ENCODE peak calls at places on chromosomes 12 and 14, in four cellular contexts. E, C, H and D are unnamed samples.

GRCh38 chr14:90534838-90535555 is 138.2 kb downstream of the CALM1 start:
- DNase-seq in E (no peak), H (peak), C (no peak), D (no peak)

GRCh38 chr14:103286968-103287850 is 46.8 kb upstream of the EIF5 start:
- DNase-seq in E (no peak), C (no peak), H (no peak), D (no peak)

GRCh38 chr14:99889268-99889667 is 96.1 kb downstream of the EML1 start:
- DNase-seq in E (no peak), C (no peak), H (no peak), D (peak)

GRCh38 chr12:120172053-120172452 is 22.5 kb downstream of the GCN1 start:
- DNase-seq in C (no peak), E (no peak), H (no peak), D (no peak)

GRCh38 chr14:99819514-99819913 is 26.3 kb downstream of the EML1 start:
- DNase-seq in C (no peak), E (no peak), H (no peak), D (peak)

GRCh38 chr12:63882844-63883243 is 38.3 kb downstream of the SRGAP1 start:
- DNase-seq in E (no peak), H (no peak), C (no peak), D (peak)

GRCh38 chr12:89469361-89469760 is 55.2 kb downstream of the GALNT4 start:
- DNase-seq in E (no peak), H (no peak), C (no peak), D (no peak)

GRCh38 chr12:113473942-113474341 is 2.3 kb upstream of the LHX5 start:
- DNase-seq in C (no peak), H (no peak), E (no peak), D (peak)

GRCh38 chr12:26158078-26158764 is 33.4 kb upstream of the BHLHE41 start:
- DNase-seq in H (no peak), C (no peak), E (no peak), D (peak)

GRCh38 chr12:10140001-10140400 is 10.0 kb upstream of the CLEC7A start:
- DNase-seq in E (peak), H (peak), C (peak), D (peak)

GRCh38 chr12:75177997-75178396 is 31.6 kb downstream of the KCNC2 start:
- DNase-seq in H (no peak), E (peak), C (no peak), D (no peak)

GRCh38 chr14:105200074-105200473 is 19.0 kb upstream of the NUDT14 start:
- DNase-seq in H (no peak), C (no peak), E (no peak), D (no peak)

GRCh38 chr14:26872930-26873470 is 275.2 kb upstream of the NOVA1 start:
- DNase-seq in E (no peak), H (peak), C (no peak), D (no peak)

GRCh38 chr12:102462803-102463499 is 17.4 kb downstream of the IGF1 start:
- DNase-seq in E (no peak), C (no peak), H (no peak), D (no peak)

GRCh38 chr14:93764211-93764659 is 24.1 kb downstream of the PRIMA1 start:
- DNase-seq in H (no peak), E (no peak), C (no peak), D (no peak)

GRCh38 chr14:61750708-61751474 is 11.3 kb upstream of the SNAPC1 start:
- DNase-seq in E (no peak), C (peak), H (peak), D (peak)

GRCh38 chr12:52372216-52373154 is 5.2 kb upstream of the KRT85 start:
- DNase-seq in E (peak), H (peak), C (no peak), D (peak)

GRCh38 chr14:100523536-100524025 is 63.6 kb downstream of the BEGAIN start:
- DNase-seq in C (no peak), E (no peak), H (no peak), D (no peak)

GRCh38 chr14:61444215-61444768 is 122.9 kb downstream of the PRKCH start:
- DNase-seq in C (no peak), E (no peak), H (no peak), D (no peak)

GRCh38 chr12:5710260-5710878 is 234.7 kb downstream of the ANO2 start:
- DNase-seq in H (no peak), C (no peak), E (no peak), D (no peak)

GRCh38 chr14:69605761-69606160 is 5.6 kb upstream of the SUSD6 start:
- DNase-seq in E (no peak), H (no peak), C (no peak), D (no peak)

GRCh38 chr14:69152944-69153847 is at the start of gene DCAF5:
- DNase-seq in H (peak), C (peak), E (peak), D (peak)

GRCh38 chr12:46752396-46752795 is 73.4 kb downstream of the SLC38A4 start:
- DNase-seq in C (no peak), E (peak), H (no peak), D (no peak)

GRCh38 chr12:128914908-128915563 is 61.8 kb downstream of the GLT1D1 start:
- DNase-seq in E (no peak), C (peak), H (no peak), D (no peak)

GRCh38 chr12:114688256-114688845 is 4.4 kb upstream of the TBX3 start:
- DNase-seq in C (no peak), H (no peak), E (no peak), D (peak)

GRCh38 chr14:50647753-50648152 is 20.4 kb downstream of the SAV1 start:
- DNase-seq in C (no peak), H (no peak), E (no peak), D (no peak)

GRCh38 chr12:57850924-57851323 is 4.4 kb upstream of the CTDSP2 start:
- DNase-seq in H (peak), C (no peak), E (no peak), D (peak)

GRCh38 chr14:20857630-20858261 is 33.4 kb upstream of the RNASE3 start:
- DNase-seq in C (no peak), E (peak), H (peak), D (peak)

GRCh38 chr12:57148469-57149308 is 1.3 kb upstream of the LRP1-AS start:
- DNase-seq in H (no peak), C (no peak), E (peak), D (no peak)

GRCh38 chr14:75877292-75877691 is 104.5 kb downstream of the TGFB3 start:
- DNase-seq in C (no peak), H (no peak), E (no peak), D (no peak)

GRCh38 chr12:129772463-129773169 is 131.2 kb downstream of the TMEM132D start:
- DNase-seq in H (no peak), C (no peak), E (no peak), D (peak)

GRCh38 chr14:97270308-97270707 is 473.1 kb downstream of the VRK1 start:
- DNase-seq in E (peak), H (no peak), C (no peak), D (no peak)

GRCh38 chr12:110555509-110556406 is 27.4 kb downstream of the PPTC7 start:
- DNase-seq in E (no peak), H (no peak), C (no peak), D (no peak)

GRCh38 chr14:44657688-44658388 is 150.8 kb upstream of the FSCB start:
- DNase-seq in E (peak), H (no peak), C (no peak), D (peak)

GRCh38 chr12:65673732-65674131 is 150.6 kb upstream of the HMGA2 start:
- DNase-seq in C (no peak), E (no peak), H (no peak), D (no peak)

DNA sequence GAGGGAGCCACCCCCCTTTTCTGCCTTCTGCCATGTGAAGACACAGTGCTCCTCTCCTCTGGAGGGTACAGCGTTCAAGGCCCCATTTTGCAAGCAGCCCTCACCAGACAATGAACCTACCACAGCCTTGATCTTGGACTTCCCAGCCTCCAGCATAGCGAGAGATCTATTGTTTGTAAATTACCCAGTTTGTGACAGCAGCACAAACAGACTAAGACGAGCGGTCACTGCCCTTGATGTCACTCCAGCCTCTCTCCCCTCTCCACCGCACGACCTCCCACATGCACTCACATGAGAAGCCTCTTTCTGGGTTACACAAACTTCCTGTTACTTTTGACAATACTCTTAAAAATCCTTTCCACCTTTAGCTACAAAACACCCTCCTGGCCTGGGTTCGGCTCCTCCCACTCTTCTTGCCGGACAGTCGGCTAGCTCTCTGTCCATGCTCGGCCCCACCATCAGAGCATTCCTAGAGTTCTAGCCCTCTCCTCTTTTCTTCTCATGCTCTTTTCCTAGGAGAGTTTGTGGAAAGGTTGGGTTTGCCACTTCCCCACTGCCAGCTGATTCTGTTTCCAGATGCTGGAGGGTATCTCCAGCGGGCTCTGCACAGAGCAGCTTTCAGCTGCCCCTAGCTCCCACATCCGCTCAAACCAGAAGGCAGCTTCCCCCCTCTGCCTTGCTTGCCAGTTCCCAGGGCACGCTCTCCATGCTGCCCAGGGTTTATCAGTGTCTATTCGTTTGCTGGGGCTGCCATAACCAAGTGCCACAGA is 124.3 kb downstream of the FOXN3 start:
- DNase-seq in C (no peak), E (peak), H (no peak), D (no peak)
- TF ChIP-seq CREB1 in C (no peak), E (no peak), H (no peak), D (no peak)

GRCh38 chr12:93377252-93377542 is 528 bp upstream of the NUDT4 start:
- DNase-seq in H (no peak), C (no peak), E (no peak), D (no peak)

GRCh38 chr12:93378373-93379310 is 917 bp downstream of the NUDT4 start:
- DNase-seq in C (no peak), E (no peak), H (peak), D (peak)

GRCh38 chr12:93373847-93374723 is 3.6 kb upstream of the NUDT4 start:
- DNase-seq in C (no peak), H (no peak), E (no peak), D (peak)

GRCh38 chr12:93375906-93376305 is 1.8 kb upstream of the NUDT4 start:
- DNase-seq in E (no peak), C (no peak), H (no peak), D (no peak)

GRCh38 chr12:93376436-93377251 is 1.1 kb upstream of the NUDT4 start:
- DNase-seq in C (no peak), E (peak), H (peak), D (peak)
- TF ChIP-seq JUNB in C (no peak), E (no peak), H (no peak), D (no peak)

GRCh38 chr14:23696706-23697239 is 60.6 kb downstream of the DHRS2 start:
- DNase-seq in H (no peak), C (no peak), E (no peak), D (no peak)
- H3K27ac ChIP-seq in H (no peak), C (no peak), E (no peak), D (no peak)

GRCh38 chr12:68234140-68234539 is 8.5 kb upstream of the IL26 start:
- DNase-seq in E (no peak), C (no peak), H (no peak), D (no peak)

GRCh38 chr12:68237068-68237467 is 11.5 kb upstream of the IL26 start:
- DNase-seq in E (no peak), C (no peak), H (no peak), D (no peak)

GRCh38 chr12:68235576-68235975 is 10.0 kb upstream of the IL26 start:
- DNase-seq in H (no peak), C (no peak), E (no peak), D (no peak)

GRCh38 chr12:68237523-68238070 is 12.0 kb upstream of the IL26 start:
- DNase-seq in H (no peak), C (no peak), E (no peak), D (no peak)

GRCh38 chr12:68236421-68237059 is 10.9 kb upstream of the IL26 start:
- DNase-seq in H (peak), E (peak), C (peak), D (no peak)
- TF ChIP-seq CREB1 in H (no peak), E (no peak), C (no peak), D (no peak)

GRCh38 chr12:112303004-112303403 is 79.2 kb downstream of the HECTD4 start:
- DNase-seq in C (peak), E (no peak), H (no peak), D (no peak)
- TF ChIP-seq JUNB in C (peak), E (no peak), H (no peak), D (no peak)

GRCh38 chr14:101828038-101828437 is 66.5 kb downstream of the PPP2R5C start:
- DNase-seq in E (no peak), C (no peak), H (no peak), D (no peak)

GRCh38 chr14:101827286-101827685 is 65.8 kb downstream of the PPP2R5C start:
- DNase-seq in H (no peak), C (no peak), E (no peak), D (no peak)

GRCh38 chr14:101825797-101826196 is 64.3 kb downstream of the PPP2R5C start:
- DNase-seq in C (no peak), H (no peak), E (no peak), D (no peak)

GRCh38 chr14:101824339-101824727 is 62.8 kb downstream of the PPP2R5C start:
- DNase-seq in E (no peak), H (no peak), C (no peak), D (no peak)

DNA sequence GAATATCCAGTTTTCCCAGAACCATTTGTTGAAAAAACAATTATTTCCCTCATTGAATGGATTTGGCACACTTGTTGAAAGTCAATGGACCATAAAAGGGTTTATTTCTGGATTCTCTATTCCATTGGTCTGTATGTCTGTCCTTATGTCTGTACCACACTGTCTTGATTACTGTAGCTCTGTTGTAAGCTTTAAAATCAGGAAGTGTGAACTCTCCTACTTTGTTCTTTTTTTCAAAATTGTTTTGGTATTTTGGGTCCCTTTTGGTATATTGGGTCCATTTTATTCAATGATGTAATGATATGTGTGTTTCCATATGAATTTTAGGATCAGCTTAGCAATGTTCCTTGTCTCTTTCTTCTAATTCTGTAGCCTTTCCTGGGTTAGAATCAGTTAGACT is 64.8 kb downstream of the PPP2R5C start:
- DNase-seq in E (no peak), H (no peak), C (no peak), D (no peak)
- H3K27ac ChIP-seq in E (no peak), H (no peak), C (peak), D (no peak)

GRCh38 chr12:54650409-54650808 is 2.2 kb upstream of the DCD start:
- DNase-seq in E (no peak), H (no peak), C (no peak), D (no peak)

GRCh38 chr12:54650884-54651283 is 2.7 kb upstream of the DCD start:
- DNase-seq in C (no peak), H (no peak), E (no peak), D (no peak)

GRCh38 chr12:54648265-54648664 is at the start of gene DCD:
- DNase-seq in C (no peak), H (no peak), E (no peak), D (no peak)

GRCh38 chr12:54653025-54653424 is 4.9 kb upstream of the DCD start:
- DNase-seq in E (no peak), H (no peak), C (no peak), D (no peak)

GRCh38 chr12:54649825-54650224 is 1.7 kb upstream of the DCD start:
- DNase-seq in H (no peak), C (no peak), E (no peak), D (no peak)
- TF ChIP-seq CREB1 in H (no peak), C (no peak), E (no peak), D (no peak)

GRCh38 chr12:94426049-94426448 is 33.6 kb downstream of the CEP83 start:
- DNase-seq in C (no peak), H (no peak), E (no peak), D (peak)
- TF ChIP-seq JUNB in C (no peak), H (no peak), E (no peak), D (no peak)

GRCh38 chr12:54444202-54444601 is 25.1 kb upstream of the ITGA5 start:
- DNase-seq in H (no peak), C (no peak), E (no peak), D (no peak)
- H3K27ac ChIP-seq in H (no peak), C (no peak), E (no peak), D (no peak)